ENCODE peak calls at places on chromosome 3, in ten cellular contexts. V is CD4-positive, alpha-beta T cell; P is GM20000; A is GM10248; L is epithelial cell of proximal tubule; W is HFF-Myc; T is OCI-LY7; B is MCF 10A; J is heart left ventricle; C is esophagus squamous epithelium. G is an unnamed sample.

GRCh38 chr3:71585891-71586809 is 2.6 kb upstream of the FOXP1 start:
- DNase-seq in V (no peak), P (peak), A (no peak), L (no peak), W (no peak), T (peak), B (peak), J (no peak), C (no peak), G (peak)

GRCh38 chr3:69255928-69256327 is 130.0 kb downstream of the FRMD4B start:
- DNase-seq in V (no peak), P (no peak), A (no peak), L (no peak), W (no peak), T (no peak), B (no peak), J (no peak), C (no peak), G (no peak)

GRCh38 chr3:123687286-123687685 is 102.4 kb upstream of the HACD2 start:
- DNase-seq in V (no peak), P (no peak), A (no peak), L (no peak), W (no peak), T (no peak), B (no peak), J (no peak), C (no peak), G (no peak)

GRCh38 chr3:115254492-115255196 is 107.6 kb upstream of the ZBTB20 start:
- DNase-seq in V (no peak), P (no peak), A (no peak), L (no peak), W (no peak), T (no peak), B (no peak), J (peak), C (no peak), G (no peak)

GRCh38 chr3:129606522-129607390 is at the start of gene PLXND1:
- DNase-seq in V (peak), P (peak), A (peak), L (no peak), W (no peak), T (no peak), B (no peak), J (peak), C (peak), G (peak)

GRCh38 chr3:125331243-125331642 is 43.9 kb downstream of the ZNF148 start:
- DNase-seq in V (no peak), P (no peak), A (no peak), L (no peak), W (no peak), T (no peak), B (no peak), J (no peak), C (no peak), G (no peak)

GRCh38 chr3:143671641-143672040 is 176.6 kb downstream of the SLC9A9 start:
- DNase-seq in V (no peak), P (no peak), A (no peak), L (no peak), W (no peak), T (no peak), B (no peak), J (no peak), C (no peak), G (no peak)

GRCh38 chr3:133211449-133211848 is 173.3 kb downstream of the TMEM108 start:
- DNase-seq in V (no peak), P (peak), A (peak), L (no peak), W (no peak), T (peak), B (no peak), J (no peak), C (no peak), G (peak)

GRCh38 chr3:63662500-63662899 is 10.0 kb downstream of the SNTN start:
- DNase-seq in V (no peak), P (no peak), A (no peak), L (no peak), W (no peak), T (no peak), B (no peak), J (no peak), C (no peak), G (no peak)

GRCh38 chr3:161559177-161559998 is 62.8 kb downstream of the OTOL1 start:
- DNase-seq in V (no peak), P (peak), A (peak), L (peak), W (no peak), T (peak), B (peak), J (no peak), C (no peak), G (peak)

GRCh38 chr3:183158552-183159006 is 4.0 kb downstream of the LAMP3 start:
- DNase-seq in V (no peak), P (peak), A (peak), L (peak), W (no peak), T (peak), B (peak), J (no peak), C (no peak), G (peak)

GRCh38 chr3:47646362-47646761 is 67.7 kb upstream of the CSPG5 start:
- DNase-seq in V (no peak), P (no peak), A (no peak), L (no peak), W (no peak), T (no peak), B (peak), J (no peak), C (no peak), G (no peak)

GRCh38 chr3:40677749-40678148 is 153.0 kb downstream of the ZNF621 start:
- DNase-seq in V (no peak), P (no peak), A (no peak), L (no peak), W (no peak), T (no peak), B (no peak), J (no peak), C (no peak), G (no peak)

GRCh38 chr3:167870201-167870600 is 134.7 kb downstream of the SERPINI1 start:
- DNase-seq in V (no peak), P (no peak), A (no peak), L (no peak), W (no peak), T (no peak), B (no peak), J (no peak), C (no peak), G (no peak)

GRCh38 chr3:167870743-167871142 is 135.2 kb downstream of the SERPINI1 start:
- DNase-seq in V (no peak), P (no peak), A (no peak), L (no peak), W (no peak), T (no peak), B (no peak), J (no peak), C (no peak), G (no peak)

GRCh38 chr3:167872032-167872431 is 136.5 kb downstream of the SERPINI1 start:
- DNase-seq in V (no peak), P (no peak), A (no peak), L (no peak), W (no peak), T (no peak), B (no peak), J (no peak), C (no peak), G (no peak)

GRCh38 chr3:167874667-167875372 is 139.3 kb downstream of the SERPINI1 start:
- DNase-seq in V (no peak), P (no peak), A (no peak), L (no peak), W (no peak), T (no peak), B (no peak), J (no peak), C (no peak), G (no peak)

GRCh38 chr3:167872941-167873340 is 137.4 kb downstream of the SERPINI1 start:
- DNase-seq in V (no peak), P (no peak), A (no peak), L (no peak), W (no peak), T (peak), B (no peak), J (no peak), C (no peak), G (no peak)
- TF ChIP-seq CTCF in V (no peak), P (no peak), A (no peak), L (peak), W (no peak), T (peak), B (peak), J (no peak), C (no peak), G (no peak)

DNA sequence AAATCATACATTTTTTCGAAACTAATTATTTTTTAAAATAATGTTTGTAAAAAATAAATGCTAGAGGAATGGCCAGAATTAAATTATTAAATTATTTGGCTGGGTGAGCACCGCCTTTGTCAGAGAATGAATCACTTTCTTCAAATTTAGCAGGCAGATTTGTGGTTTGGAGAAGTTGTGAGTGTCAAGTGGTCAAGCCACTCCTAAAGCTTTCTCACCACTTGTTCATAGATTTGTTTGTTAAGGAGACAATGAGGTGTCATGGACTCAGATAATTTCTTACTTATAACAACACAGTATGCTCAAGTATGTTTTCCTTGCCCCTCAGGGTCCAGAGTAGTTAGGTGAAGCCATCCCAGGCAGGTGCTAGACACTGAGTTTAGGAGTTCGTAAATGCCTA is 196.2 kb downstream of the TUSC7 start:
- DNase-seq in V (no peak), P (no peak), A (no peak), L (no peak), W (no peak), T (no peak), B (peak), J (no peak), C (no peak), G (no peak)
- TF ChIP-seq CTCF in V (no peak), P (no peak), A (no peak), L (no peak), W (no peak), T (no peak), B (no peak), J (no peak), C (no peak), G (no peak)

DNA sequence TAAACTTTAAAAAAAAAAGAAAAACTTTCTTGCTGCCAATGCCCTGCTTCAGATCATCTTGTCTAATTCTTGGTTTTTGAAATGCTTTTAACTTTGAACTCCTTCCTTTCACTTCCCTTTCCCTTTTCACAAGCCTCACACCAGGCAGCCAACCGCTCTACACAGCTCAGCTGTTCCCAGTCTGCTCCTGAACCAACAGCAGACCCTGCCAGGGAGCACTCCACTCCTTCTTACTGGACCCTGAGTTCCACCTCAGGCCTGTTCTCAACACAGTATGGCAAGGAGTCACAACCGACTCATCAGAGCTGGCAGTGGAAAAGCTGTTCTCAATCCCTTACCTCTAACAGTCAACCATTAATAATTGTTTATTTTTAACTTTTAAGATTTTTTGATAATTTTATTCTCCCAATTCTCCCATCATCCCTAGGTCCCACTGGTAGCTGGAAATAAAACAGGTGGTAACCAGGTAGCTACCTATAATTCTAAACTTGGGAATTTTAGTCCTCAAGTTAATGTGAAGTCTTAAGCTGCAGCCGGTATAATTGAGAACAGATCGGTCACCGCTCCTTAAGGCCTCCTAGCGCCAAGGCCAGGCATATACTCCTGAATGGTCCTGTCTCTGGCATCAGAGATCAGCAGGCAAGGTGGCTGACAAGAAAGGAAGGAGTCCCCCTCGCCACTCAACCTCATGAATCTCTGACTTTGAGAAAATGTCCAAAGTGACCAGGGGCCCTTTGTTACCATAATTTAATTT is 43.9 kb downstream of the BOC start:
- DNase-seq in V (no peak), P (no peak), A (no peak), L (no peak), W (no peak), T (peak), B (no peak), J (no peak), C (no peak), G (peak)
- TF ChIP-seq CTCF in V (no peak), P (no peak), A (no peak), L (no peak), W (peak), T (no peak), B (no peak), J (no peak), C (no peak), G (no peak)

GRCh38 chr3:164208846-164209245 is 869.5 kb downstream of the SI start:
- DNase-seq in V (no peak), P (no peak), A (no peak), L (no peak), W (no peak), T (no peak), B (no peak), J (no peak), C (no peak), G (no peak)
- TF ChIP-seq CTCF in V (no peak), P (no peak), A (no peak), L (peak), W (no peak), T (no peak), B (no peak), J (no peak), C (no peak), G (no peak)

DNA sequence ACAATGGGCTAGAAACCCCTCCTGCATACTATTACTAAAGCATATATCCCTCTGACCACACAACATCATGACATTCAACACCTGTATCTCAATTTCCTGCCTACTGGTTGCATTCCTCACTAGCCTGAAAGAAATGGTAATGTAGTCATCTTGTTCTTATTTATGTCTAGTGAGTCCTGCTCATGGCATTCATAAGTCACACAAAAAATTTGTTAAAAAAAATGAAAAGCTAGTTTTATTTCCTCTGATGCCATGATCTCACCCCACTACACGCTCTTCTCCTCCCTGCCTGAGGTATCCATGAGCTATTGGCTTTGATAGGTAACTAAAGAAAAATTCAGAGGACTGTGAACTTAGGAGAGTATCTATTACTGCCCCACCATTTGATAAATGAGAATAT is 284.5 kb downstream of the ZNF385D start:
- DNase-seq in V (no peak), P (no peak), A (no peak), L (no peak), W (no peak), T (no peak), B (no peak), J (no peak), C (no peak), G (no peak)
- TF ChIP-seq CTCF in V (no peak), P (no peak), A (no peak), L (no peak), W (no peak), T (no peak), B (no peak), J (no peak), C (no peak), G (no peak)

G was measured in NB4.